ENCODE peak calls at places on chromosomes 5 and 9, in six cellular contexts. One of them, this sample, is unnamed. For H3K4me1, the result is how much of the 10 kb centered on the place peaks cover.

GRCh38 chr5:95809414-95809960 is 13.0 kb downstream of the GLRX start:
- DNase-seq in mesendoderm: no peak
- DNase-seq in PC-3: peak
- DNase-seq in HepG2: no peak
- DNase-seq in GM23248: peak
- DNase-seq in fibroblast of lung: peak
- DNase-seq in this sample: no peak

GRCh38 chr9:36517131-36517530 is 55.6 kb upstream of the MELK start:
- DNase-seq in mesendoderm: no peak
- DNase-seq in PC-3: no peak
- DNase-seq in HepG2: no peak
- DNase-seq in GM23248: no peak
- DNase-seq in fibroblast of lung: peak
- DNase-seq in this sample: no peak

GRCh38 chr9:138009016-138009415 is 131.4 kb downstream of the CACNA1B start:
- DNase-seq in mesendoderm: no peak
- DNase-seq in PC-3: no peak
- DNase-seq in HepG2: no peak
- DNase-seq in GM23248: no peak
- DNase-seq in fibroblast of lung: no peak
- DNase-seq in this sample: no peak

GRCh38 chr5:81180780-81181179 is 52.3 kb upstream of the CKMT2 start:
- DNase-seq in mesendoderm: no peak
- DNase-seq in PC-3: no peak
- DNase-seq in HepG2: no peak
- DNase-seq in GM23248: no peak
- DNase-seq in fibroblast of lung: no peak
- DNase-seq in this sample: no peak

GRCh38 chr5:177086918-177087706 is 397 bp downstream of the FGFR4 start:
- DNase-seq in mesendoderm: peak
- DNase-seq in PC-3: peak
- DNase-seq in HepG2: peak
- DNase-seq in GM23248: peak
- DNase-seq in fibroblast of lung: peak
- DNase-seq in this sample: peak

GRCh38 chr5:602466-603035 is 9.6 kb upstream of the CEP72 start:
- DNase-seq in mesendoderm: no peak
- DNase-seq in PC-3: no peak
- DNase-seq in HepG2: no peak
- DNase-seq in GM23248: no peak
- DNase-seq in fibroblast of lung: no peak
- DNase-seq in this sample: no peak

GRCh38 chr5:139138790-139139189 is 59.4 kb downstream of the SIL1 start:
- DNase-seq in mesendoderm: peak
- DNase-seq in PC-3: peak
- DNase-seq in HepG2: peak
- DNase-seq in GM23248: peak
- DNase-seq in fibroblast of lung: peak
- DNase-seq in this sample: peak

GRCh38 chr5:39501403-39501802 is 76.6 kb upstream of the DAB2 start:
- DNase-seq in mesendoderm: no peak
- DNase-seq in PC-3: peak
- DNase-seq in HepG2: no peak
- DNase-seq in GM23248: peak
- DNase-seq in fibroblast of lung: peak
- DNase-seq in this sample: peak

GRCh38 chr5:58582411-58583393 is at the start of gene RAB3C:
- DNase-seq in mesendoderm: peak
- DNase-seq in PC-3: peak
- DNase-seq in HepG2: peak
- DNase-seq in GM23248: peak
- DNase-seq in fibroblast of lung: peak
- DNase-seq in this sample: peak

GRCh38 chr9:134391319-134392231 is 65.3 kb downstream of the RXRA start:
- DNase-seq in mesendoderm: no peak
- DNase-seq in PC-3: no peak
- DNase-seq in HepG2: no peak
- DNase-seq in GM23248: no peak
- DNase-seq in fibroblast of lung: no peak
- DNase-seq in this sample: no peak

GRCh38 chr9:116286287-116286686 is 132.7 kb downstream of the PAPPA start:
- DNase-seq in mesendoderm: peak
- DNase-seq in PC-3: no peak
- DNase-seq in HepG2: no peak
- DNase-seq in GM23248: no peak
- DNase-seq in fibroblast of lung: peak
- DNase-seq in this sample: no peak

GRCh38 chr9:127723450-127723849 is 7.6 kb downstream of the TTC16 start:
- DNase-seq in mesendoderm: no peak
- DNase-seq in PC-3: peak
- DNase-seq in HepG2: no peak
- DNase-seq in GM23248: peak
- DNase-seq in fibroblast of lung: peak
- DNase-seq in this sample: peak

GRCh38 chr9:127292415-127292814 is 27.8 kb downstream of the GARNL3 start:
- DNase-seq in mesendoderm: no peak
- DNase-seq in PC-3: no peak
- DNase-seq in HepG2: no peak
- DNase-seq in GM23248: no peak
- DNase-seq in fibroblast of lung: no peak
- DNase-seq in this sample: no peak

GRCh38 chr5:464843-465590 is 22.0 kb downstream of the EXOC3 start:
- DNase-seq in mesendoderm: no peak
- DNase-seq in PC-3: no peak
- DNase-seq in HepG2: no peak
- DNase-seq in GM23248: no peak
- DNase-seq in fibroblast of lung: no peak
- DNase-seq in this sample: no peak

GRCh38 chr5:78062645-78063044 is 231.9 kb downstream of the AP3B1 start:
- DNase-seq in mesendoderm: no peak
- DNase-seq in PC-3: no peak
- DNase-seq in HepG2: no peak
- DNase-seq in GM23248: no peak
- DNase-seq in fibroblast of lung: no peak
- DNase-seq in this sample: no peak

GRCh38 chr5:14750712-14751111 is 86.2 kb downstream of the OTULIN start:
- DNase-seq in mesendoderm: no peak
- DNase-seq in PC-3: no peak
- DNase-seq in HepG2: no peak
- DNase-seq in GM23248: no peak
- DNase-seq in fibroblast of lung: no peak
- DNase-seq in this sample: no peak

GRCh38 chr5:169697518-169697890 is 60.4 kb downstream of the DOCK2 start:
- DNase-seq in mesendoderm: no peak
- DNase-seq in PC-3: no peak
- DNase-seq in HepG2: no peak
- DNase-seq in GM23248: no peak
- DNase-seq in fibroblast of lung: no peak
- DNase-seq in this sample: no peak

GRCh38 chr9:136100700-136101614 is 5.9 kb upstream of the NACC2 start:
- DNase-seq in mesendoderm: peak
- DNase-seq in PC-3: peak
- DNase-seq in HepG2: no peak
- DNase-seq in GM23248: no peak
- DNase-seq in fibroblast of lung: no peak
- DNase-seq in this sample: no peak

GRCh38 chr5:57844410-57844809 is 361.8 kb upstream of the ACTBL2 start:
- DNase-seq in mesendoderm: peak
- DNase-seq in PC-3: no peak
- DNase-seq in HepG2: no peak
- DNase-seq in GM23248: no peak
- DNase-seq in fibroblast of lung: no peak
- DNase-seq in this sample: no peak

GRCh38 chr9:93094294-93095204 is 1.5 kb upstream of the CARD19 start:
- DNase-seq in mesendoderm: peak
- DNase-seq in PC-3: no peak
- DNase-seq in HepG2: no peak
- DNase-seq in GM23248: no peak
- DNase-seq in fibroblast of lung: no peak
- DNase-seq in this sample: peak
- H3K9ac ChIP-seq in mesendoderm: peak
- H3K9ac ChIP-seq in PC-3: peak
- H3K9ac ChIP-seq in HepG2: peak
- H3K9ac ChIP-seq in GM23248: peak
- H3K9ac ChIP-seq in fibroblast of lung: peak
- H3K9ac ChIP-seq in this sample: peak

GRCh38 chr5:17305024-17305423 is 87.6 kb downstream of the BASP1 start:
- DNase-seq in mesendoderm: no peak
- DNase-seq in PC-3: no peak
- DNase-seq in HepG2: no peak
- DNase-seq in GM23248: no peak
- DNase-seq in fibroblast of lung: no peak
- DNase-seq in this sample: no peak

GRCh38 chr5:17304282-17304681 is 86.9 kb downstream of the BASP1 start:
- DNase-seq in mesendoderm: no peak
- DNase-seq in PC-3: no peak
- DNase-seq in HepG2: no peak
- DNase-seq in GM23248: peak
- DNase-seq in fibroblast of lung: peak
- DNase-seq in this sample: no peak

GRCh38 chr5:17308326-17309065 is 91.1 kb downstream of the BASP1 start:
- DNase-seq in mesendoderm: no peak
- DNase-seq in PC-3: no peak
- DNase-seq in HepG2: no peak
- DNase-seq in GM23248: peak
- DNase-seq in fibroblast of lung: no peak
- DNase-seq in this sample: no peak

GRCh38 chr5:17306726-17307091 is 89.3 kb downstream of the BASP1 start:
- DNase-seq in mesendoderm: no peak
- DNase-seq in PC-3: no peak
- DNase-seq in HepG2: no peak
- DNase-seq in GM23248: no peak
- DNase-seq in fibroblast of lung: no peak
- DNase-seq in this sample: no peak

DNA sequence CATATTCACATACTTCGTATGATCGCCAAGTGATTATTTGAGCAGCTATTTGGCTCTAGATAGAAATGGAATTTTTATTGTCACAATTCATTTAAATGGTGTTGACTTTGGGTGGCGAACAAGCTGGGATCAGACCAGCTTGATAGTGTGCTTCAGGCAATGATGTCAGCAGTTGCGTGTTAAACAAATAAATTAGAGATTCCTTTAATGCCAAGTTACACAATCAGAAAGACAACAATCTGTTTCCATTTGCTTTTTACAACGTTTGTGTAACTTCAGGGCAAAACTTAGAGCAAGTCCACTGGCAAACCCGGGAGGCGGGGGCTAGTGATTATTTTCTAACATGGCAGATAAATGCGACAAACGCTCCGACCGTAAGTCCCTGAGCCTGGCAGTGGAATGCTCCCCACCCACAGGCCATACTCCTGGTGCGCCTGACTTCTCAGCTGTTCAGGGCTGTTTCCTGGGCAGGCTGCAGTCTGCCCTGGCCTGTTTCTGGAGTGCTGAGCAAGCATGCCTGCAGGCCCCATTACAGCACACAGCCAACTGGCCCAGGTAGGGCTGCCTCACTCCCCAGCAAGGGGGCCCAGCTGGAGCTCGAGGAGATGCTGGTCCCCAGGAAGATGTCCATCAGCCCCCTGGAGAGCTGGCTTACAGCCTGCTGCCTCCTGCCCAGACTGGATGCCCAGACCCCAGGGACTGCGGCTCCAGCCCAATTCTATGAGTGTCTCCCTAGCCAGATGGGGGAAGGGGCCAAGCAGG is 88.7 kb downstream of the BASP1 start:
- DNase-seq in mesendoderm: peak
- DNase-seq in PC-3: peak
- DNase-seq in HepG2: peak
- DNase-seq in GM23248: peak
- DNase-seq in fibroblast of lung: peak
- DNase-seq in this sample: peak
- H3K4me3 ChIP-seq in mesendoderm: no peak
- H3K4me3 ChIP-seq in PC-3: peak
- H3K4me3 ChIP-seq in HepG2: no peak
- H3K4me3 ChIP-seq in GM23248: no peak
- H3K4me3 ChIP-seq in fibroblast of lung: no peak
- H3K4me3 ChIP-seq in this sample: no peak

DNA sequence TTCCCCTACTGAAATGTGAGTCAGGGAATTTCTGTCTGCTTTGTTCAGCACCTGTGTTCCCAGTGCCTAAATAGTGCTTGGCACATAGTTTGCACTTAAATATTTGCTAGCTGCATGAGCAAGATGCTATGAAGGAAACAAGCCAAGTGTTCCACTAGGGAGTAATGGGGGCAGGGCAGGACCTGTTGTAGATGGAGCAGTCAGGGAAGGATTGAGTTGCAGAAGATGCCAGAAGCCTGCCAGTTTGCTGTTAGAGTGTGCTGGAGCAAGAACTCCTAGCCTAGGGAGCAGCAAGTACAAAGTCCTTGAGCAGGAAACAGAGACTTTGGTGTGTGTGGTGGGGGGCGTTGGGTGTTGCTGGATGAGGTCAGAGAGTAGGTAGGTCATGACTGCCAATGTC is 87.5 kb downstream of the DAB2IP start:
- DNase-seq in mesendoderm: no peak
- DNase-seq in PC-3: no peak
- DNase-seq in HepG2: peak
- DNase-seq in GM23248: peak
- DNase-seq in fibroblast of lung: peak
- DNase-seq in this sample: peak
- H3K4me1 ChIP-seq in mesendoderm: under half
- H3K4me1 ChIP-seq in PC-3: under half
- H3K4me1 ChIP-seq in HepG2: half or more
- H3K4me1 ChIP-seq in GM23248: under half
- H3K4me1 ChIP-seq in fibroblast of lung: under half
- H3K4me1 ChIP-seq in this sample: under half

GRCh38 chr5:74766887-74767578 is at the start of the genes GFM2 and NSA2:
- DNase-seq in mesendoderm: peak
- DNase-seq in PC-3: peak
- DNase-seq in HepG2: peak
- DNase-seq in GM23248: peak
- DNase-seq in fibroblast of lung: peak
- DNase-seq in this sample: peak

GRCh38 chr5:74765201-74765600 is 1.7 kb downstream of the GFM2 start:
- DNase-seq in mesendoderm: peak
- DNase-seq in PC-3: peak
- DNase-seq in HepG2: peak
- DNase-seq in GM23248: peak
- DNase-seq in fibroblast of lung: peak
- DNase-seq in this sample: no peak

GRCh38 chr5:74766348-74766886 is 500 bp downstream of the GFM2 start:
- DNase-seq in mesendoderm: peak
- DNase-seq in PC-3: peak
- DNase-seq in HepG2: peak
- DNase-seq in GM23248: peak
- DNase-seq in fibroblast of lung: peak
- DNase-seq in this sample: peak

GRCh38 chr5:74765929-74766328 is 988 bp downstream of the GFM2 start:
- DNase-seq in mesendoderm: no peak
- DNase-seq in PC-3: no peak
- DNase-seq in HepG2: no peak
- DNase-seq in GM23248: peak
- DNase-seq in fibroblast of lung: no peak
- DNase-seq in this sample: no peak

DNA sequence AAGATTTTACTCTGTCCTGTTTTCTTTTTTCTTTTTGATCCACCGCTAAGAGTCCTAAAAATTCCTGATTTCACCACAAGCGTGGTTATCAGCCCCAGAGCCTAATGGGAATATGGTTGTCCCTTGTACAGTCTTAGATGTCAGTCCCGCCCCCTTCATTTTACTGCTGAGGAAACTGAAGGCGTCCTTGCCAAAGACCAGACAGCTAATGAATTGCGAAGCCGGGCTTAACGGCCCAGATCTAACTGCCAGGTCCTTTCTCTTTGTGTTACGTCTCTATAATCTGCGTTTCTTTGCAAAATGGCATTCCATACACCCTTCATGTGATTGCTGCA is 497 bp downstream of the NSA2 start:
- DNase-seq in mesendoderm: peak
- DNase-seq in PC-3: peak
- DNase-seq in HepG2: peak
- DNase-seq in GM23248: peak
- DNase-seq in fibroblast of lung: peak
- DNase-seq in this sample: peak
- H3K9ac ChIP-seq in mesendoderm: peak
- H3K9ac ChIP-seq in PC-3: peak
- H3K9ac ChIP-seq in HepG2: peak
- H3K9ac ChIP-seq in GM23248: peak
- H3K9ac ChIP-seq in fibroblast of lung: peak
- H3K9ac ChIP-seq in this sample: peak

This sample was measured in adipocyte.